ENCODE peak calls at places on chromosomes 7 and 10, in eight cellular contexts. O is A549; E is GM12891; T is Peyer's patch; R is HFFc6; D is Ammon's horn; J is stimulated activated naive CD8-positive, alpha-beta T cell treated with anti-CD3 and anti-CD28 coated beads, Interleukin-15, amount 100 ng/mL, for 72 hours; Z is psoas muscle. X is an unnamed sample.

GRCh38 chr7:23093546-23093945 is 12.0 kb upstream of the KLHL7 start:
- DNase-seq in O (no peak), E (no peak), T (no peak), R (peak), D (no peak), J (no peak), Z (no peak), X (no peak)

GRCh38 chr7:75854233-75854632 is 24.6 kb upstream of the RHBDD2 start:
- DNase-seq in O (no peak), E (no peak), T (no peak), R (peak), D (no peak), J (no peak), Z (no peak), X (no peak)

GRCh38 chr7:94028768-94029167 is 24.6 kb upstream of the BET1 start:
- DNase-seq in O (no peak), E (no peak), T (no peak), R (peak), D (no peak), J (no peak), Z (no peak), X (no peak)

GRCh38 chr10:103463456-103463855 is 4.8 kb upstream of the CALHM1 start:
- DNase-seq in O (peak), E (no peak), T (no peak), R (no peak), D (no peak), J (no peak), Z (no peak), X (no peak)

GRCh38 chr7:22380333-22380732 is 23.4 kb upstream of the RAPGEF5 start:
- DNase-seq in O (no peak), E (no peak), T (no peak), R (no peak), D (no peak), J (no peak), Z (no peak), X (no peak)

GRCh38 chr10:131830446-131831130 is 70.2 kb upstream of the PPP2R2D start:
- DNase-seq in O (no peak), E (no peak), T (no peak), R (no peak), D (no peak), J (no peak), Z (peak), X (no peak)

GRCh38 chr7:36283711-36284130 is 105.9 kb upstream of the ANLN start:
- DNase-seq in O (no peak), E (peak), T (peak), R (no peak), D (peak), J (no peak), Z (peak), X (no peak)

GRCh38 chr7:41817386-41817785 is 114.5 kb upstream of the INHBA start:
- DNase-seq in O (no peak), E (no peak), T (no peak), R (peak), D (no peak), J (peak), Z (no peak), X (no peak)

GRCh38 chr7:26159243-26159642 is 7.2 kb downstream of the NFE2L3 start:
- DNase-seq in O (no peak), E (no peak), T (no peak), R (peak), D (no peak), J (no peak), Z (no peak), X (no peak)

GRCh38 chr7:45108863-45109262 is 2.6 kb downstream of the TBRG4 start:
- DNase-seq in O (no peak), E (no peak), T (no peak), R (no peak), D (no peak), J (no peak), Z (peak), X (no peak)

GRCh38 chr10:125629758-125630376 is 53.1 kb downstream of the TEX36 start:
- DNase-seq in O (peak), E (peak), T (no peak), R (peak), D (no peak), J (no peak), Z (no peak), X (peak)

GRCh38 chr10:70672165-70672992 is at the start of gene ADAMTS14:
- DNase-seq in O (peak), E (peak), T (no peak), R (no peak), D (peak), J (peak), Z (peak), X (no peak)

GRCh38 chr10:110013615-110014293 is 6.0 kb downstream of the ADD3 start:
- DNase-seq in O (no peak), E (no peak), T (no peak), R (no peak), D (no peak), J (no peak), Z (no peak), X (no peak)

GRCh38 chr7:107847168-107847835 is 43.7 kb upstream of the DLD start:
- DNase-seq in O (no peak), E (no peak), T (no peak), R (no peak), D (no peak), J (no peak), Z (no peak), X (no peak)

GRCh38 chr10:47264797-47265281 is 35.2 kb upstream of the GDF10 start:
- DNase-seq in O (no peak), E (no peak), T (no peak), R (no peak), D (no peak), J (peak), Z (no peak), X (no peak)

GRCh38 chr10:102231357-102232318 is 5.5 kb downstream of the ELOVL3 start:
- DNase-seq in O (peak), E (peak), T (no peak), R (no peak), D (no peak), J (peak), Z (peak), X (peak)

GRCh38 chr10:99996934-99997648 is 12.7 kb downstream of the DNMBP start:
- DNase-seq in O (no peak), E (no peak), T (no peak), R (peak), D (no peak), J (no peak), Z (no peak), X (no peak)

GRCh38 chr10:14547826-14548225 is 217.1 kb upstream of the FRMD4A start:
- DNase-seq in O (no peak), E (no peak), T (no peak), R (no peak), D (no peak), J (no peak), Z (no peak), X (no peak)

GRCh38 chr10:12707461-12708185 is 293.9 kb downstream of the CCDC3 start:
- DNase-seq in O (peak), E (no peak), T (no peak), R (peak), D (no peak), J (peak), Z (no peak), X (no peak)

GRCh38 chr10:62627985-62628384 is 176.5 kb upstream of the ADO start:
- DNase-seq in O (peak), E (no peak), T (no peak), R (no peak), D (no peak), J (no peak), Z (no peak), X (no peak)

GRCh38 chr7:135843214-135843613 is 94.6 kb upstream of the FAM180A start:
- DNase-seq in O (no peak), E (no peak), T (no peak), R (no peak), D (no peak), J (no peak), Z (no peak), X (no peak)

GRCh38 chr10:21989453-21990154 is 13.9 kb downstream of the DNAJC1 start:
- DNase-seq in O (peak), E (peak), T (no peak), R (peak), D (peak), J (peak), Z (peak), X (no peak)

GRCh38 chr7:83468251-83468739 is 180.6 kb downstream of the SEMA3E start:
- DNase-seq in O (peak), E (peak), T (peak), R (peak), D (peak), J (no peak), Z (peak), X (peak)

GRCh38 chr10:43068136-43068395 is 8.8 kb upstream of the RET start:
- DNase-seq in O (no peak), E (no peak), T (no peak), R (no peak), D (no peak), J (no peak), Z (peak), X (no peak)

X was measured in Panc1.